ENCODE peak calls at places on chromosomes 7 and 10, in seven cellular contexts. One of them, this sample, is unnamed.

GRCh38 chr10:127928021-127928806 is 21.3 kb downstream of the PTPRE start:
- DNase-seq in tibial artery: no peak
- DNase-seq in AG10803: peak; percentile 38
- DNase-seq in stimulated activated CD8-positive, alpha-beta memory T cell treated with anti-CD3 and anti-CD28 coated beads, Interleukin-4, amount 100 ng/mL, for 48 hours: no peak
- DNase-seq in HS-5: no peak
- DNase-seq in T-cell: no peak
- DNase-seq in activated CD4-positive, alpha-beta T cell treated with anti-CD3 and anti-CD28 coated beads, Interleukin-2, amount 10 ng/mL, durations not matched to agents 7 days and 5 days: no peak
- DNase-seq in this sample: no peak

GRCh38 chr10:110357252-110357780 is 52.6 kb upstream of the SMNDC1 start:
- DNase-seq in tibial artery: no peak
- DNase-seq in AG10803: peak; percentile 97
- DNase-seq in stimulated activated CD8-positive, alpha-beta memory T cell treated with anti-CD3 and anti-CD28 coated beads, Interleukin-4, amount 100 ng/mL, for 48 hours: peak; percentile 72
- DNase-seq in HS-5: peak; percentile 89
- DNase-seq in T-cell: peak; percentile 44
- DNase-seq in activated CD4-positive, alpha-beta T cell treated with anti-CD3 and anti-CD28 coated beads, Interleukin-2, amount 10 ng/mL, durations not matched to agents 7 days and 5 days: peak; percentile 33
- DNase-seq in this sample: no peak

GRCh38 chr10:58209669-58210068 is 58.0 kb downstream of the IPMK start:
- DNase-seq in tibial artery: no peak
- DNase-seq in AG10803: peak; percentile 3
- DNase-seq in stimulated activated CD8-positive, alpha-beta memory T cell treated with anti-CD3 and anti-CD28 coated beads, Interleukin-4, amount 100 ng/mL, for 48 hours: no peak
- DNase-seq in HS-5: no peak
- DNase-seq in T-cell: no peak
- DNase-seq in activated CD4-positive, alpha-beta T cell treated with anti-CD3 and anti-CD28 coated beads, Interleukin-2, amount 10 ng/mL, durations not matched to agents 7 days and 5 days: no peak
- DNase-seq in this sample: no peak

GRCh38 chr7:110922906-110923305 is 168.0 kb upstream of the LRRN3 start:
- DNase-seq in tibial artery: no peak
- DNase-seq in AG10803: peak; percentile 24
- DNase-seq in stimulated activated CD8-positive, alpha-beta memory T cell treated with anti-CD3 and anti-CD28 coated beads, Interleukin-4, amount 100 ng/mL, for 48 hours: no peak
- DNase-seq in HS-5: no peak
- DNase-seq in T-cell: no peak
- DNase-seq in activated CD4-positive, alpha-beta T cell treated with anti-CD3 and anti-CD28 coated beads, Interleukin-2, amount 10 ng/mL, durations not matched to agents 7 days and 5 days: no peak
- DNase-seq in this sample: no peak

GRCh38 chr10:114691442-114691941 is 33.4 kb upstream of the ABLIM1 start:
- DNase-seq in tibial artery: no peak
- DNase-seq in AG10803: peak; percentile 45
- DNase-seq in stimulated activated CD8-positive, alpha-beta memory T cell treated with anti-CD3 and anti-CD28 coated beads, Interleukin-4, amount 100 ng/mL, for 48 hours: no peak
- DNase-seq in HS-5: no peak
- DNase-seq in T-cell: no peak
- DNase-seq in activated CD4-positive, alpha-beta T cell treated with anti-CD3 and anti-CD28 coated beads, Interleukin-2, amount 10 ng/mL, durations not matched to agents 7 days and 5 days: no peak
- DNase-seq in this sample: no peak

GRCh38 chr7:6640246-6640721 is 3.2 kb downstream of the ZNF316 start:
- DNase-seq in tibial artery: no peak
- DNase-seq in AG10803: peak; percentile 57
- DNase-seq in stimulated activated CD8-positive, alpha-beta memory T cell treated with anti-CD3 and anti-CD28 coated beads, Interleukin-4, amount 100 ng/mL, for 48 hours: peak; percentile 53
- DNase-seq in HS-5: no peak
- DNase-seq in T-cell: no peak
- DNase-seq in activated CD4-positive, alpha-beta T cell treated with anti-CD3 and anti-CD28 coated beads, Interleukin-2, amount 10 ng/mL, durations not matched to agents 7 days and 5 days: no peak
- DNase-seq in this sample: no peak

GRCh38 chr7:112079671-112080070 is 126.5 kb downstream of the DOCK4 start:
- DNase-seq in tibial artery: no peak
- DNase-seq in AG10803: no peak
- DNase-seq in stimulated activated CD8-positive, alpha-beta memory T cell treated with anti-CD3 and anti-CD28 coated beads, Interleukin-4, amount 100 ng/mL, for 48 hours: no peak
- DNase-seq in HS-5: no peak
- DNase-seq in T-cell: no peak
- DNase-seq in activated CD4-positive, alpha-beta T cell treated with anti-CD3 and anti-CD28 coated beads, Interleukin-2, amount 10 ng/mL, durations not matched to agents 7 days and 5 days: no peak
- DNase-seq in this sample: no peak

GRCh38 chr10:132479603-132480221 is 57.9 kb upstream of the INPP5A start:
- DNase-seq in tibial artery: peak; percentile 17
- DNase-seq in AG10803: no peak
- DNase-seq in stimulated activated CD8-positive, alpha-beta memory T cell treated with anti-CD3 and anti-CD28 coated beads, Interleukin-4, amount 100 ng/mL, for 48 hours: no peak
- DNase-seq in HS-5: no peak
- DNase-seq in T-cell: no peak
- DNase-seq in activated CD4-positive, alpha-beta T cell treated with anti-CD3 and anti-CD28 coated beads, Interleukin-2, amount 10 ng/mL, durations not matched to agents 7 days and 5 days: no peak
- DNase-seq in this sample: no peak

GRCh38 chr10:119575506-119575905 is 21.3 kb downstream of the TIAL1 start:
- DNase-seq in tibial artery: no peak
- DNase-seq in AG10803: peak; percentile 31
- DNase-seq in stimulated activated CD8-positive, alpha-beta memory T cell treated with anti-CD3 and anti-CD28 coated beads, Interleukin-4, amount 100 ng/mL, for 48 hours: no peak
- DNase-seq in HS-5: no peak
- DNase-seq in T-cell: peak; percentile 15
- DNase-seq in activated CD4-positive, alpha-beta T cell treated with anti-CD3 and anti-CD28 coated beads, Interleukin-2, amount 10 ng/mL, durations not matched to agents 7 days and 5 days: peak; percentile 55
- DNase-seq in this sample: no peak